ENCODE peak calls at places on chromosomes 1 and 21, in four cellular contexts. M, I, W and B are unnamed samples.
A peak's percentile ranks its signal among the peaks of the same experiment; 100 is the strongest.

GRCh38 chr1:217363319-217363718 is 267.6 kb downstream of the GPATCH2 start:
- DNase-seq in M (no peak), I (no peak), W (no peak), B (no peak)

GRCh38 chr1:27704958-27705357 is 20.8 kb upstream of the FAM76A start:
- DNase-seq in M (no peak), I (no peak), W (no peak), B (no peak)

GRCh38 chr1:244340396-244340795 is 111.3 kb downstream of the ADSS2 start:
- DNase-seq in M (no peak), I (no peak), W (no peak), B (no peak)

GRCh38 chr1:23867542-23867952 is 543 bp downstream of the FUCA1 start:
- DNase-seq in M (no peak), I (no peak), W (peak; percentile 21), B (no peak)

GRCh38 chr1:85297855-85298629 is 21.6 kb upstream of the BCL10 start:
- DNase-seq in M (peak; percentile 93), I (no peak), W (peak; percentile 67), B (no peak)

GRCh38 chr21:34022557-34023335 is 50.6 kb upstream of the MRPS6 start:
- DNase-seq in M (no peak), I (no peak), W (peak; percentile 45), B (peak; percentile 85)

GRCh38 chr1:54037476-54037875 is 15.5 kb downstream of the TMEM59 start:
- DNase-seq in M (no peak), I (no peak), W (no peak), B (no peak)

GRCh38 chr1:157168015-157168414 is 29.8 kb upstream of the ETV3 start:
- DNase-seq in M (no peak), I (no peak), W (no peak), B (no peak)

GRCh38 chr1:81305997-81306452 is 494.7 kb upstream of the ADGRL2 start:
- DNase-seq in M (peak; percentile 25), I (no peak), W (no peak), B (no peak)

GRCh38 chr1:76862447-76862846 is 4.8 kb upstream of the ST6GALNAC5 start:
- DNase-seq in M (no peak), I (no peak), W (no peak), B (no peak)

GRCh38 chr1:54138994-54139393 is 13.8 kb downstream of the CDCP2 start:
- DNase-seq in M (no peak), I (no peak), W (no peak), B (no peak)

GRCh38 chr1:88463401-88463800 is 220.7 kb upstream of the PKN2 start:
- DNase-seq in M (no peak), I (no peak), W (no peak), B (no peak)

GRCh38 chr1:173332026-173332425 is 124.9 kb upstream of the TNFSF4 start:
- DNase-seq in M (no peak), I (peak; percentile 29), W (peak; percentile 24), B (no peak)

GRCh38 chr1:70737125-70737524 is 310.5 kb downstream of the PTGER3 start:
- DNase-seq in M (no peak), I (no peak), W (no peak), B (no peak)

GRCh38 chr1:17053071-17053684 is 654 bp downstream of the SDHB start:
- DNase-seq in M (no peak), I (no peak), W (no peak), B (no peak)

GRCh38 chr1:198638894-198639319 is at the start of gene PTPRC:
- DNase-seq in M (no peak), I (no peak), W (no peak), B (no peak)

GRCh38 chr1:41537788-41538351 is 53.4 kb upstream of the EDN2 start:
- DNase-seq in M (no peak), I (peak; percentile 75), W (peak; percentile 50), B (no peak)

GRCh38 chr1:41538741-41539415 is 54.4 kb upstream of the EDN2 start:
- DNase-seq in M (no peak), I (no peak), W (no peak), B (no peak)

GRCh38 chr1:41536296-41536695 is 51.8 kb upstream of the EDN2 start:
- DNase-seq in M (no peak), I (no peak), W (no peak), B (no peak)

GRCh38 chr1:41535236-41535720 is 50.8 kb upstream of the EDN2 start:
- DNase-seq in M (no peak), I (no peak), W (no peak), B (no peak)

GRCh38 chr1:41537257-41537656 is 52.8 kb upstream of the EDN2 start:
- DNase-seq in M (no peak), I (no peak), W (no peak), B (no peak)
- H3K4me3 ChIP-seq in M (no peak overlapping the region), I (no peak overlapping the region), W (no peak overlapping the region), B (no peak overlapping the region)

DNA sequence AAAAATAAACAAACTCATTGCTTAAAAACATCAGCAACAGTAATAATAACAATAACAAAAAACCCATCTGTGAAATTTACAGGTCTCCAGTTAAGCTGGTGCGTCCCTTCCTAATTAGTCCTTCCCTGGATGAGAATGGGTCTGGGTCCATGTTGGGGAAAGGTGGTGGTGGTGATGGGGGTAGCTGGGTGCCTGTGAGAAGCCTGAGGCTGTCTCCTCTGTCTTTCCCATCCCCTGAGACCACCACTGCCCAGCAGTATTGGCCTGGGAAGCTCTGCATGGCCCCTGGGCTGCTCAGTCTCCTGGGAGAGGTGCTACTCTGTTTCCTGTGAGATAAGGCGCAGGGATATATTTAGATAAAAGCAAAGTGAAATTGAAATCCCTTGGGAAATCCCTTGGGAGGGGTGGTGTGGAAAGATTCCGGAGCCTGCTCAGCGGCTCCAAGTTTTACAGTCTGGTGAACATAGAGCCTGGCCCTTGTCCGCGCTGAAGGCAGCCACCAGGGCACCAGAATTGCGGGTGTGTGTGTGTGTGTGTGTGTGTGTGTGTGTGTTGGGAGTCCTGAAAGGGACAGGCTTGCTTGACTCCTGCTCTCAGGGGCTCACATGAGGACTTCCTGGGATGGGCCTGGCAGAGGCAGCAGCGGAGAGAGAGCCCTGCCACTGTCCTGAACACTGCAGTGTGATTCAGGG is 150.2 kb downstream of the FOXD2 start:
- DNase-seq in M (no peak), I (no peak), W (no peak), B (no peak)
- H3K4me3 ChIP-seq in M (no peak overlapping the region), I (no peak overlapping the region), W (no peak overlapping the region), B (no peak overlapping the region)

GRCh38 chr1:185487030-185487429 is 170.0 kb upstream of the IVNS1ABP start:
- DNase-seq in M (no peak), I (no peak), W (no peak), B (no peak)
- H3K4me3 ChIP-seq in M (no peak overlapping the region), I (no peak overlapping the region), W (no peak overlapping the region), B (no peak overlapping the region)

GRCh38 chr1:44707959-44708831 is 22.8 kb downstream of the RNU5D-1 start:
- DNase-seq in M (no peak), I (no peak), W (no peak), B (no peak)
- H3K4me3 ChIP-seq in M (no peak overlapping the region), I (peak overlapping the region; percentile 25), W (peak overlapping the region; percentile 20), B (no peak overlapping the region)

GRCh38 chr1:181413836-181414235 is 69.5 kb upstream of the CACNA1E start:
- DNase-seq in M (no peak), I (no peak), W (no peak), B (no peak)

GRCh38 chr1:181413195-181413815 is 70.0 kb upstream of the CACNA1E start:
- DNase-seq in M (no peak), I (no peak), W (no peak), B (no peak)

GRCh38 chr1:181412746-181413145 is 70.6 kb upstream of the CACNA1E start:
- DNase-seq in M (no peak), I (no peak), W (no peak), B (no peak)

GRCh38 chr1:181417915-181418314 is 65.4 kb upstream of the CACNA1E start:
- DNase-seq in M (no peak), I (no peak), W (no peak), B (no peak)

GRCh38 chr1:181416268-181416855 is 67.0 kb upstream of the CACNA1E start:
- DNase-seq in M (no peak), I (no peak), W (no peak), B (no peak)
- H3K4me3 ChIP-seq in M (no peak overlapping the region), I (no peak overlapping the region), W (no peak overlapping the region), B (no peak overlapping the region)

DNA sequence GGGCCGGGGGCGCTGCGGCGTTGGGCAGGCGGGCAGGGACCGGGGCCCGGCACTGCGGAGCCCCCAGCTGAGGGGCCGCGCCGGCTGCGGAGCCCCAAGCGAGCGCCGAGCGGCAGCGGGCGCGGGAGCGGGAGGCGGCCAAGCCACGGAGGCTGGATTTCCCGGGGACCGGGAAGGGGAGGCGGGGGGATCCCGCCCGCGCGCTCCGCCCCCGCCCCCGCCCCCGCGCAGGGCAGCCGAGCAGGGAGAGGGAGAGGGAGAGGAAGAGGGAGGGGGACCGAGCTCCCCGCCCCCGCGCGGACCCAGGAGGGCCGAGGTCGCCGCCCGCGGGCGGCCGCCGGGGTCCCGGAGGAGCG is at the start of gene DLGAP3:
- DNase-seq in M (no peak), I (no peak), W (no peak), B (no peak)
- H3K4me3 ChIP-seq in M (peak within 1 kb of the TSS; percentile 19), I (peak within 1 kb of the TSS; percentile 61), W (peak within 1 kb of the TSS; percentile 48), B (no peak within 1 kb of the TSS)

DNA sequence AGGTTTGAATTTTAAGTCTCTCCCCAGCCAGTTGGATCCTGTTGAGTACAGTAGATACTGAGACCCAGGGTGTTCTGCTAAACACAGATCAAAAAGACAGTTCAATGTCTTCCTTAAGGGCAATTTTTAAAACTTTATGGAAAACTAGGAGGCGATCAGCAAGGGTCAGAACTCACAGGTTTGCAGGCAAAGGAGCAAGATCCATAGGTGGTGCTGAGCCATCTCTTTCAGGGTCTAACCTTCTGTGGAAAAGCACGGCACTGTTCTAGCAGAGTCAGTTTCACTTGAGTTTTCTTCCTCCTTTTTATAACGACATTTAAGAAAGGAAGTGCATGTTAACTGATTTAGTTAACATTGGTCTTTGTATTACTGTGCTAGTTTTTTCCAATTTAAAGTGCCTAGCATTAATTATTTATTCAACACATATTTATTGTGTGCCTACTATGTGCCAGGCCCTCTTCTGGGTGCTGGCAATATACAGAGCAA is at the start of gene CD84:
- DNase-seq in M (no peak), I (no peak), W (no peak), B (no peak)
- H3K4me3 ChIP-seq in M (peak within 1 kb of the TSS; percentile 2), I (peak within 1 kb of the TSS; percentile 35), W (peak within 1 kb of the TSS; percentile 33), B (peak within 1 kb of the TSS; percentile 39)

GRCh38 chr1:32394141-32394889 is at the start of gene BSDC1:
- DNase-seq in M (peak; percentile 99), I (peak; percentile 97), W (peak; percentile 98), B (peak; percentile 99)

GRCh38 chr1:32396482-32396881 is 2.2 kb upstream of the BSDC1 start:
- DNase-seq in M (no peak), I (no peak), W (no peak), B (no peak)

GRCh38 chr1:32393136-32393535 is 1.1 kb downstream of the BSDC1 start:
- DNase-seq in M (no peak), I (no peak), W (no peak), B (no peak)

GRCh38 chr1:32393832-32394140 is 455 bp downstream of the BSDC1 start:
- DNase-seq in M (peak; percentile 50), I (peak; percentile 38), W (peak; percentile 68), B (no peak)

GRCh38 chr1:32394890-32395415 is 712 bp upstream of the BSDC1 start:
- DNase-seq in M (no peak), I (no peak), W (no peak), B (no peak)
- H3K4me3 ChIP-seq in M (peak overlapping the region; percentile 79), I (peak overlapping the region; percentile 95), W (peak overlapping the region; percentile 74), B (peak overlapping the region; percentile 71)